ENCODE peak calls at places on chromosome 9, in five cellular contexts. R is GM20000, M is AG04450, A is IMR-90, V is thoracic aorta. G is an unnamed sample.
A peak's percentile ranks its signal among the peaks of the same experiment; 100 is the strongest.

GRCh38 chr9:99870126-99870525 is 36.3 kb upstream of the STX17 start:
- DNase-seq in R (no peak), M (no peak), V (no peak), A (peak; percentile 20), G (no peak)

GRCh38 chr9:2933165-2934095 is 89.5 kb upstream of the PUM3 start:
- DNase-seq in A (no peak), R (no peak), V (no peak), M (no peak), G (no peak)

GRCh38 chr9:87684627-87685204 is 41.2 kb upstream of the CTSL start:
- DNase-seq in M (no peak), R (no peak), V (no peak), A (peak; percentile 24), G (peak; percentile 51)

GRCh38 chr9:134178781-134179551 is 14.6 kb upstream of the RNU6ATAC start:
- DNase-seq in R (no peak), A (no peak), V (no peak), M (no peak), G (no peak)

GRCh38 chr9:73050887-73051550 is 98.2 kb upstream of the ALDH1A1 start:
- DNase-seq in R (no peak), A (no peak), M (no peak), V (no peak), G (no peak)

GRCh38 chr9:127397722-127398647 is 1.0 kb downstream of the SLC2A8 start:
- DNase-seq in A (peak; percentile 33), R (peak; percentile 66), V (no peak), M (no peak), G (no peak)

GRCh38 chr9:131502781-131503625 is at the start of gene POMT1:
- DNase-seq in A (peak; percentile 73), V (peak; percentile 32), M (peak; percentile 56), R (peak; percentile 98), G (peak; percentile 59)

GRCh38 chr9:6239048-6239461 is 23.4 kb downstream of the IL33 start:
- DNase-seq in M (no peak), A (peak; percentile 38), V (no peak), R (no peak), G (no peak)

GRCh38 chr9:96048116-96048953 is 172.8 kb downstream of the ERCC6L2 start:
- DNase-seq in M (no peak), V (no peak), R (no peak), A (no peak), G (no peak)

GRCh38 chr9:120733190-120733589 is 18.9 kb upstream of the MEGF9 start:
- DNase-seq in V (peak; percentile 62), M (peak; percentile 39), R (no peak), A (peak; percentile 80), G (no peak)

GRCh38 chr9:128098017-128098935 is 29.3 kb downstream of the PTGES2 start:
- DNase-seq in R (no peak), V (peak; percentile 93), A (peak; percentile 98), M (peak; percentile 93), G (peak; percentile 90)

GRCh38 chr9:126667190-126668055 is 53.7 kb downstream of the LMX1B start:
- DNase-seq in A (no peak), M (no peak), V (no peak), R (no peak), G (no peak)

GRCh38 chr9:128895556-128895955 is 13.6 kb downstream of the LRRC8A start:
- DNase-seq in M (no peak), V (no peak), A (no peak), R (no peak), G (no peak)

GRCh38 chr9:94029932-94030317 is 54.3 kb upstream of the PTPDC1 start:
- DNase-seq in M (no peak), A (no peak), V (no peak), R (no peak), G (no peak)

GRCh38 chr9:129126789-129127618 is 15.8 kb downstream of the PTPA start:
- DNase-seq in A (no peak), R (no peak), M (no peak), V (no peak), G (no peak)

GRCh38 chr9:81902601-81903000 is 25.6 kb upstream of the SPATA31D4 start:
- DNase-seq in A (peak; percentile 46), M (no peak), R (no peak), V (no peak), G (no peak)

GRCh38 chr9:128845186-128845931 is 15.8 kb upstream of the SPOUT1 start:
- DNase-seq in V (no peak), M (no peak), A (no peak), R (peak; percentile 3), G (no peak)

DNA sequence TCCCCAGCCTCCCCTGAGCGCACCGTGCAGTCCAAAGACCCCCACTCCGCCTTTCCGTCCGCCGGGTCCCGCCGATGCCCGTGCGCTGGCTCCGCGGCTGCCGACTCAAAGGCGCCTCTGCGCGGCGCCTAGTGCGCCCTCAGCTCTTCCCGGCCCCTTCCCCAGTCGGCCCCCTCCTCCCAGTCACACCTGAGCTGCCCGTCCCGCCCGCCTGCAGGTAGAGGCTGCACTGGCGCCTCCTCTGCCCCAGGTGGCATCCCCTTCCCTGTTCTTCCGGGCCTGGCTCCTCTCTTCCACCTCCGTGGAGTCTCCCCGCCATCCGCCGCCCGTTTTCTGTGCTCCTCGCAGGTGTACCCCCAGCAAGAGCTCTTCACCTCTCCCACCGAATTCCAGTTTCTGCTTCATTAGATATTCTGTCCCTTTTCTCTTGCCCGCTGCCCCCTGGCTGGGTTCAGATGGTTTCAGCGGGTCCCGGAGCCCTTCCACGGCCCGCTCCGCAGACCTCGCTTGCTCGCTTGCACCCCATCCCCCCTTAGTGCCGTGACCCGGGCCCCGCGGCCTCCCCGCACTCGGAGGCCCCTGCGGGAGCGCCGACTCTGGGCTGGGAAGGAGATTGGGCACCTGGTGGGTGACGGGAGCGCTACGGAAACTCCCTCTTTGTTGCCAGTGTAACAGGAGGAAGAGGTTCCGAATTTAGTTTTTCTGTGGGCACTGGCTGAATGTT is 707 bp downstream of the SLC44A1 start:
- DNase-seq in A (no peak), R (peak; percentile 48), V (no peak), M (no peak), G (no peak)
- TF ChIP-seq CTCF in A (no peak), R (no peak), V (no peak), M (no peak), G (no peak)

DNA sequence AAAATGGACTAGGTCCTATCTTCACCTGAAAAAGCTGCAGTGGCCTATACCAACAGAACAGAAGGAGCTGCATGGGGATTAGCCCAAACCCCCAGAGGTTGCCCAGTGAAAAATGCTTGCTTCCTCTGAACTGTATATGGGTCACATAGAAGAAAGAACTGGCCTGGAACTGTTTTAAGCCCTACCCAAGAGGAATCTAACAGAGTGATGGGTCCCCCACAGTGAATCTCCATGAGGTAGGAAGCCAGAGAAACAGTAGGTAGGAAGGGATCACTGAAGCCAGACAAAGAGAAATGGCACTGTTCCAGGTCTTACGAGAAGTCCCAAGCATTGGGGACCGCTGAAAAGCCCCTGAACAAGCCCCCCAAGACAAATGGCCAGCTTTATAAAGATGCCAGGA is 28.8 kb upstream of the TRIM32 start:
- DNase-seq in V (no peak), A (no peak), R (no peak), M (no peak), G (no peak)
- TF ChIP-seq CTCF in V (no peak), A (no peak), R (no peak), M (no peak), G (no peak)

DNA sequence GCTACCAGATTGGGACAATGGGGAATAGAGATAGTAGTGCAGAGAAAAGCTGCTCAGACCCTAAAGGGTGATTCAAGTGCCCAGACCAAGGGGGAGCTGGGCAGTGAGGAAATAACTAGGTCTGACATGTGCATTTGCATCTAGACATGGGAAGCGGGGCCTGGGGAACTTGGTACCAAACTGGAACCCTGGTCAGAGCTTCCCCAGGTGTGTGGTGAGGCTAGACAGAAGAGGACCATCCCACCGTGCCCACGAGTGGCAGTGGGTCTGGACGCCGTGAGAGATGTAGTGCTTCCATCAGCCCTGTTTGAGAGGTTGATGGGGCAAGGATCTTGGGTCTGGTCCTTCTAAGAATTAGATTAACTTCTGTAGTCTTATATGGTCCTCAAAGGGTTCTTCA is 7.6 kb downstream of the TMEM8B start:
- DNase-seq in M (no peak), R (no peak), A (no peak), V (no peak), G (no peak)
- TF ChIP-seq CTCF in M (no peak), R (no peak), A (no peak), V (no peak), G (no peak)

GRCh38 chr9:123402981-123403509 is 47.0 kb downstream of the CRB2 start:
- DNase-seq in A (no peak), V (no peak), R (no peak), M (no peak), G (no peak)

GRCh38 chr9:123400926-123401503 is 45.0 kb downstream of the CRB2 start:
- DNase-seq in V (no peak), A (no peak), R (no peak), M (no peak), G (no peak)

GRCh38 chr9:123397975-123398374 is 42.0 kb downstream of the CRB2 start:
- DNase-seq in V (no peak), A (no peak), M (no peak), R (no peak), G (no peak)

GRCh38 chr9:123401879-123402513 is 46.0 kb downstream of the CRB2 start:
- DNase-seq in R (peak; percentile 61), M (peak; percentile 27), A (peak; percentile 57), V (no peak), G (no peak)

DNA sequence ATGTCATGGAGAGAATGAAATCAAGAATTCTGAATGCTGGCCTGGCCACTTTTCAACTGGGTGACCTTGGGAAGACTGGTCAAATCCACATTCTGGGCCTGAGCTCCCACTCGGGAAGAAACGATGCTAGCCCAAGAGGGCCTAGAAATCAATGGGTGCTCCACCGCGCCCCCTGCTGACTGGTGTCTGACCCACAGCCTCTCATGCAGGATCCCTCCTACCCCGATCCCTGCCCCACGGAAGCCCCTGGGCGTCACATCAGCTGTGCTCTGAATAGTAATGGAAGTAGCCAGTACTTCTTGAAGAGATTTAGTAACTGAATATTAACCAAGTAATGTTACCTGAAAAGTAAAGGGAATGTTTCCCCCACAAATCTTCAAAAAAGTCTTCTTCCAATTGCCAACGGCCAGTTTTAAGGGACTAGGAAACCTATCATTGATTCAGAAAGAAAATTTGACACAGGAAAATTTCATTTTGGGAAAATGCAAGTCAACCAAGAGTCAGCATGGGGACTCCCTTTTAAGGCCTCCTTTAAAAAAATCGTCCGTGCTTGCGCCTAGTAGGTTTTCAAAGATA is 43.9 kb downstream of the CRB2 start:
- DNase-seq in R (peak; percentile 50), V (no peak), A (no peak), M (no peak), G (no peak)
- TF ChIP-seq CTCF in R (peak; percentile 34), V (no peak), A (peak; percentile 39), M (peak; percentile 46), G (no peak)

GRCh38 chr9:114000063-114000454 is 78.0 kb downstream of the AMBP start:
- DNase-seq in A (no peak), R (no peak), V (no peak), M (no peak), G (no peak)

GRCh38 chr9:113999256-114000062 is 78.6 kb downstream of the AMBP start:
- DNase-seq in R (no peak), V (no peak), M (no peak), A (no peak), G (no peak)

GRCh38 chr9:113997610-113998009 is 80.5 kb downstream of the AMBP start:
- DNase-seq in M (no peak), R (no peak), A (no peak), V (no peak), G (no peak)

GRCh38 chr9:113998114-113998513 is 80.0 kb downstream of the AMBP start:
- DNase-seq in M (no peak), A (no peak), R (no peak), V (no peak), G (no peak)

GRCh38 chr9:113998529-113999255 is 79.4 kb downstream of the AMBP start:
- DNase-seq in R (no peak), A (peak; percentile 12), M (no peak), V (no peak), G (no peak)
- TF ChIP-seq CTCF in R (no peak), A (peak; percentile 40), M (peak; percentile 53), V (no peak), G (no peak)

G was measured in omental fat pad.